ENCODE peak calls at places on chromosomes 11 and 22, in four cellular contexts. R is aorta; M is IMR-90; Y is naive thymus-derived CD4-positive, alpha-beta T cell. Z is an unnamed sample.

GRCh38 chr11:74695705-74696280 is 35.4 kb downstream of the CHRDL2 start:
- DNase-seq in Y (no peak), M (no peak), R (no peak), Z (no peak)

GRCh38 chr11:94417386-94417987 is 16.3 kb upstream of the GPR83 start:
- DNase-seq in R (no peak), Y (no peak), M (peak; percentile 59), Z (no peak)

GRCh38 chr22:44550666-44551491 is 52.8 kb upstream of the RTL6 start:
- DNase-seq in R (no peak), Y (no peak), M (peak; percentile 98), Z (no peak)

GRCh38 chr22:42758929-42759629 is 38.4 kb upstream of the A4GALT start:
- DNase-seq in R (no peak), M (peak; percentile 86), Y (no peak), Z (no peak)

GRCh38 chr11:133920109-133920990 is 36.4 kb downstream of the IGSF9B start:
- DNase-seq in R (no peak), M (no peak), Y (no peak), Z (no peak)

GRCh38 chr11:102912482-102912830 is 37.7 kb upstream of the MMP12 start:
- DNase-seq in M (peak; percentile 9), Y (no peak), R (no peak), Z (no peak)

GRCh38 chr11:9906043-9906791 is 242.3 kb downstream of the SWAP70 start:
- DNase-seq in M (peak; percentile 94), R (no peak), Y (no peak), Z (no peak)

GRCh38 chr22:31400023-31400397 is 606 bp downstream of the DRG1 start:
- DNase-seq in M (peak; percentile 35), R (no peak), Y (no peak), Z (no peak)

GRCh38 chr11:35337136-35337918 is 82.0 kb downstream of the SLC1A2 start:
- DNase-seq in Y (no peak), R (no peak), M (peak; percentile 99), Z (no peak)

GRCh38 chr11:47248304-47248663 is 330 bp downstream of the ACP2 start:
- DNase-seq in R (no peak), Y (no peak), M (peak; percentile 57), Z (no peak)

GRCh38 chr11:64690235-64690634 is 32.8 kb downstream of the NRXN2 start:
- DNase-seq in M (no peak), R (no peak), Y (no peak), Z (no peak)

GRCh38 chr11:16607675-16608644 is 130.5 kb upstream of the C11orf58 start:
- DNase-seq in R (peak; percentile 81), M (peak; percentile 89), Y (no peak), Z (no peak)

GRCh38 chr11:31779268-31779879 is 31.7 kb downstream of the PAX6 start:
- DNase-seq in R (no peak), Y (no peak), M (peak; percentile 83), Z (no peak)

GRCh38 chr11:3353066-3353465 is 25.9 kb downstream of the ZNF195 start:
- DNase-seq in M (no peak), R (no peak), Y (no peak), Z (no peak)

GRCh38 chr11:3359092-3359824 is 19.7 kb downstream of the ZNF195 start:
- DNase-seq in M (no peak), Y (no peak), R (no peak), Z (no peak)

GRCh38 chr11:3357994-3358676 is 20.8 kb downstream of the ZNF195 start:
- DNase-seq in M (no peak), R (no peak), Y (no peak), Z (no peak)

GRCh38 chr11:3356858-3357257 is 22.1 kb downstream of the ZNF195 start:
- DNase-seq in Y (no peak), R (no peak), M (no peak), Z (no peak)

DNA sequence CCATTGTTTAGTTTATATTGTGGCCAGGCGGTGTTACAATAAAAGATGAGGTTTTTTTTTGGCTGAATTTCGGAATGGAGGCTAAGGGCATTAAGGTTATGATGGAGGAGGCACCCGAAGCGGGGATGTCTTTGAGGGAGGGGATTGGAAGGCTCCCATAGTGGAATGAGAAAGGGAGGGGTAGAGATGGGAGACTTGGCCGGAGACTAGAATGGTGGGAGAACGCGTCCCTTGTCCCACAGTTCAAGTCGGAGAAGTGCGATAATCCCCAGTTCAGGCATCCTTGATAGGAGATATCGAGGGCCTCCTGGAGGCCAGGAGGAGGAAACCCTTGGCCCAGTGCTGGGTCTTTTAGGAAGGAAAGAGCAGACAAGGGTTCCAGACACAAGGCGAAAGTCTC is 21.6 kb downstream of the ZNF195 start:
- DNase-seq in Y (no peak), M (no peak), R (no peak), Z (no peak)
- H3K9me3 ChIP-seq in Y (peaks cover 17% of the 10 kb centered on the region), M (peaks cover 80% of the 10 kb centered on the region), R (peaks cover 14% of the 10 kb centered on the region), Z (peaks cover 52% of the 10 kb centered on the region)

GRCh38 chr22:48897959-48898358 is 929.7 kb downstream of the BRD1 start:
- DNase-seq in R (no peak), M (no peak), Y (no peak), Z (no peak)
- H3K9me3 ChIP-seq in R (no peaks in the 10 kb centered on the region), M (peaks cover 66% of the 10 kb centered on the region), Y (no peaks in the 10 kb centered on the region), Z (no peaks in the 10 kb centered on the region)

DNA sequence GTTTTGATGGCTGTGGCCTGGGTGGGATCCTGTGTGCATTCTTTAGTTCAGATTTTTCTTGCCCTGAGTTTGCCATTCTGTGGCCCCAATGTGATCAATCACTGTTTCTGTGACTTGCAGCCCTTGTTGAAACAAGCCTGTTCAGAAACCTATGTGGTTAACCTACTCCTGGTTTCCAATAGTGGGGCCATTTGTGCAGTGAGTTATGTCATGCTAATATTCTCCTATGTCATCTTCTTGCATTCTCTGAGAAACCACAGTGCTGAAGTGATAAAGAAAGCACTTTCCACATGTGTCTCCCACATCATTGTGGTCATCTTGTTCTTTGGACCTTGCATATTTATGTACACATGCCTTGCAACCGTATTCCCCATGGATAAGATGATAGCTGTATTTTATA is 620 bp downstream of the OR4C16 start:
- DNase-seq in M (no peak), R (no peak), Y (no peak), Z (no peak)
- H3K9me3 ChIP-seq in M (peaks cover 7% of the 10 kb centered on the region), R (peaks cover 2% of the 10 kb centered on the region), Y (no peaks in the 10 kb centered on the region), Z (no peaks in the 10 kb centered on the region)

DNA sequence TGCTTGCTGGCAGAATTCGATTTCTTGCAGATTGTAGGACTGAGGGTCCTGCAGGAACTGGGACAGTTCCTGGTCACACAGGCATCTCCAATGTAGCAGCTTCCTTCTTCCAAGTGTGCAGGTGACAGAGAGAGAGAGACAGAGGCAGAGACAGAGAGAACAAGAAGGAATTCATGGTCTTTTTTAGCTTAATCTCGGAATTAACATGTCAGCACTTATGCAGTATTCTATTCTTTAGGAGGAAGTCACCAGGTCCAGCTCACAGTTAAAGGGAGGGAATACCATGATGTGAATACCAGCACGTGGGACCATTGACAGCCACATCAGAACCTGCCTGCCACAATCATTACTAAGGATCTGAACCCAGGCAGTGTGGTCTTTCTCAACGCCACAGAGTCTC is 341.6 kb downstream of the MN1 start:
- DNase-seq in Y (no peak), R (no peak), M (no peak), Z (no peak)
- H3K9me3 ChIP-seq in Y (no peaks in the 10 kb centered on the region), R (no peaks in the 10 kb centered on the region), M (peaks cover 3% of the 10 kb centered on the region), Z (no peaks in the 10 kb centered on the region)

GRCh38 chr11:73469401-73469800 is 93.2 kb downstream of the RELT start:
- DNase-seq in Y (no peak), M (no peak), R (no peak), Z (no peak)
- H3K9me3 ChIP-seq in Y (no peaks in the 10 kb centered on the region), M (no peaks in the 10 kb centered on the region), R (no peaks in the 10 kb centered on the region), Z (no peaks in the 10 kb centered on the region)

GRCh38 chr22:48104786-48105185 is 1342.3 kb downstream of the TBC1D22A start:
- DNase-seq in R (no peak), Y (no peak), M (no peak), Z (no peak)
- H3K9me3 ChIP-seq in R (peaks cover 5% of the 10 kb centered on the region), Y (no peaks in the 10 kb centered on the region), M (peaks cover 49% of the 10 kb centered on the region), Z (no peaks in the 10 kb centered on the region)

GRCh38 chr11:29734287-29734686 is 282.5 kb downstream of the KCNA4 start:
- DNase-seq in M (no peak), Y (no peak), R (no peak), Z (no peak)
- H3K9me3 ChIP-seq in M (peaks cover 1% of the 10 kb centered on the region), Y (no peaks in the 10 kb centered on the region), R (no peaks in the 10 kb centered on the region), Z (no peaks in the 10 kb centered on the region)